ENCODE peak calls at places on chromosomes 3 and 15, in seven cellular contexts. X is HFF-Myc, C is AG10803, B is fibroblast of lung, G is cardiac fibroblast, N is left lung, K is epithelial cell of esophagus. A is an unnamed sample.

GRCh38 chr15:83323296-83323711 is 38.8 kb upstream of the BNC1 start:
- DNase-seq in C (peak), G (peak), N (no peak), K (peak), B (peak), X (peak), A (peak)

GRCh38 chr3:63912768-63913588 is 795 bp upstream of the SCAANT1 start:
- DNase-seq in B (peak), C (peak), N (peak), X (no peak), G (peak), K (peak), A (peak)

GRCh38 chr3:88076712-88077111 is 17.7 kb downstream of the ZNF654 start:
- DNase-seq in N (no peak), B (no peak), C (no peak), X (no peak), G (no peak), K (no peak), A (no peak)

GRCh38 chr3:184031187-184031792 is at the start of gene HTR3D:
- DNase-seq in C (no peak), N (no peak), B (no peak), X (no peak), G (no peak), K (peak), A (no peak)

GRCh38 chr3:52277071-52277964 is 1.1 kb downstream of the WDR82 start:
- DNase-seq in B (peak), K (peak), C (peak), N (peak), X (peak), G (peak), A (peak)

GRCh38 chr3:155302476-155302875 is 9.0 kb upstream of the STRIT1 start:
- DNase-seq in N (no peak), K (no peak), X (no peak), G (peak), C (peak), B (peak), A (peak)

GRCh38 chr15:98906712-98907083 is 100.9 kb downstream of the PGPEP1L start:
- DNase-seq in C (no peak), N (peak), G (peak), K (peak), X (no peak), B (no peak), A (no peak)

GRCh38 chr15:43277901-43278300 is 11.2 kb upstream of the TGM5 start:
- DNase-seq in X (no peak), C (no peak), G (no peak), N (no peak), K (no peak), B (no peak), A (no peak)

GRCh38 chr15:81506071-81506470 is 132.1 kb upstream of the TMC3 start:
- DNase-seq in N (no peak), C (no peak), K (peak), B (no peak), X (no peak), G (no peak), A (no peak)

GRCh38 chr3:43009547-43009946 is 30.4 kb downstream of the GASK1A start:
- DNase-seq in X (no peak), K (no peak), B (no peak), N (no peak), G (no peak), C (no peak), A (no peak)

GRCh38 chr3:127150915-127151564 is 41.9 kb upstream of the PRR23E start:
- DNase-seq in B (no peak), N (peak), C (no peak), K (no peak), G (no peak), X (no peak), A (no peak)

GRCh38 chr3:114144909-114145688 is 33.8 kb downstream of the DRD3 start:
- DNase-seq in N (peak), B (peak), C (peak), K (peak), G (peak), X (peak), A (peak)

GRCh38 chr15:71251548-71252035 is 136.3 kb downstream of the THSD4 start:
- DNase-seq in X (no peak), N (no peak), B (no peak), K (peak), C (no peak), G (peak), A (no peak)

DNA sequence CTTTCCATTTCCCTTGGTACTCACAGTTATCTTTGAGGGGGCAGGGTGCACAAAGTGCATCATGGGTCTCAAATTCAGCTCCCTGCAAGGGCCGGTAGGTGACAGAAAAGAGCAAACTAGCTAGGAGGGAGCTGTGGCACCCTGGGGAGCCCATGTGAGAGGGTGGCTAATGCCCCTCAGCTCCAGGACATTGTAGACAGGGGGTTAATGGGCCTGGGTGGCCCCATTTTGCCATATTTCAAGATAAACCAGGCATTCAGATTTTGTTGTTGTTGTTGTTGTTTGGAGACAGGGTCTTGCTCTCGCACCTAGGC is 3.6 kb upstream of the SLC6A6 start:
- DNase-seq in K (no peak), B (no peak), X (no peak), C (no peak), G (no peak), N (no peak), A (no peak)
- TF ChIP-seq CTCF in K (no peak), B (no peak), X (no peak), C (no peak), G (no peak), N (no peak), A (no peak)

GRCh38 chr15:63509933-63510547 is 5.6 kb downstream of the USP3 start:
- DNase-seq in G (peak), K (peak), N (no peak), C (peak), X (no peak), B (peak), A (peak)

GRCh38 chr15:63506537-63507035 is 2.2 kb downstream of the USP3 start:
- DNase-seq in C (peak), K (peak), X (no peak), G (peak), B (peak), N (no peak), A (no peak)

GRCh38 chr15:63507878-63508818 is 3.8 kb downstream of the USP3 start:
- DNase-seq in B (no peak), C (peak), G (no peak), X (no peak), K (no peak), N (no peak), A (no peak)

GRCh38 chr15:63510548-63510940 is 6.2 kb downstream of the USP3 start:
- DNase-seq in C (no peak), K (no peak), X (no peak), N (no peak), B (no peak), G (no peak), A (no peak)

DNA sequence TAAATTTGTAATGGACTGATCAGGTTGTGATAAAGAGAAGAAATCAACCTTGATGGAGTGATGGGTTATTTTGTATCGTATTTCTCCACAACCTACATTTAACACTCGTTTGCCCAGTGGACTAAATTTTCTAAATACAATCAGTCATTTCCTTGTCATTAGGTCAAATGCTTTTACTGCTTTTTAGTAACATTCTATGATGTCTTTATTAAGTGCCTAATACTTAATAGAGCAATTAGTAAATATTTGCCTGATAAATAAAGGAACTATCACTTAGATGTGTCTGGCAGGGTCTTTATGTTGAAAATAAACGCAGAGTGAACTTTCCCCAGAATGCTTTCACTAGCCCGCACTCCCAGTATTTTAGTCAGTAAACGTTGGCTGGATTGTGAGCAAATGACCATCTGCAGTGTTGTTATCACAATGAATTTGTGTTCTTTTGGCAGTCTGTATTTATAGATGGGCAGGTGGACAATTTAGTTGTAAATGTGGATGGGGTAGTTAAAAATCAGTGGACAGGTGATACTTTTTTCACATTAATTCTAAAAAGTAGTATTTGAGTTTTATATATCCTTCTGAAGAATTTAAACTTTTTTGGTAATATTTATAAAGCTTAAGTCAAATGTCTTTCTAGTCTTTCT is 4.8 kb downstream of the USP3 start:
- DNase-seq in X (no peak), K (no peak), C (no peak), B (no peak), N (no peak), G (no peak), A (no peak)
- H3K4me3 ChIP-seq in X (no peak), K (no peak), C (no peak), B (no peak), N (no peak), G (no peak), A (no peak)

GRCh38 chr3:159763466-159764210 is 225.0 kb upstream of the IL12A start:
- DNase-seq in X (peak), N (peak), G (peak), B (peak), C (peak), K (peak), A (peak)
- TF ChIP-seq CTCF in X (no peak), N (no peak), G (peak), B (peak), C (peak), K (no peak), A (peak)

GRCh38 chr3:178618197-178618596 is 82.0 kb downstream of the KCNMB2 start:
- DNase-seq in X (no peak), N (no peak), B (peak), G (peak), K (peak), C (peak), A (no peak)
- H3K4me3 ChIP-seq in X (no peak), N (no peak), B (peak), G (no peak), K (no peak), C (no peak), A (no peak)

GRCh38 chr3:11021611-11022011 is 29.1 kb downstream of the SLC6A1 start:
- DNase-seq in G (no peak), C (no peak), B (no peak), N (no peak), K (peak), X (no peak), A (no peak)
- TF ChIP-seq CTCF in G (no peak), C (no peak), B (no peak), N (no peak), K (no peak), X (no peak), A (no peak)

GRCh38 chr15:29401644-29402043 is 132.0 kb upstream of the NSMCE3 start:
- DNase-seq in B (no peak), K (no peak), G (no peak), N (no peak), X (no peak), C (no peak), A (no peak)

GRCh38 chr15:29410342-29410741 is 140.7 kb upstream of the NSMCE3 start:
- DNase-seq in N (no peak), K (no peak), G (no peak), X (no peak), B (no peak), C (peak), A (peak)

GRCh38 chr15:29409890-29410289 is 140.3 kb upstream of the NSMCE3 start:
- DNase-seq in C (no peak), B (no peak), G (no peak), X (no peak), N (no peak), K (no peak), A (no peak)

GRCh38 chr15:29403778-29404177 is 134.2 kb upstream of the NSMCE3 start:
- DNase-seq in X (no peak), G (no peak), B (no peak), K (no peak), N (no peak), C (no peak), A (no peak)

DNA sequence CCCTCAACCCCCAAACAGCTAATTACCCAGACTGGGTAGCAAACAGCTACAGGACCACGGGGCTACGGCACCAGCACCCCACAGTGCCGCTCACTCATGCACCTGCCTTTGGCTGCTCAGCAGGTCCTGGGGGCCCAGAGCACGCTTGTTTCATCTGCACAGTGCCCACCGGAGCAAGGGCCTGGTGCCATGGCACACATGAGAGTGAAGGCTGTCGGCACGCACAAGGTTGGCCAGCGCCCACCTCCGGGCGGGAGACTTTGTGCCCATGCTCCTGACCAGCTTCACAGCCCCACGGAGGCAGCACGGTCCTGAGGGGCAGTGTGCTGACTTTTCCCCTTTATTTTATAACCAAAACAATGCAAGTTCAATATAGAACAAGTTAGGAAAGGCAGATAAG is 135.9 kb upstream of the NSMCE3 start:
- DNase-seq in G (no peak), K (no peak), B (no peak), X (no peak), C (no peak), N (no peak), A (no peak)
- H3K4me3 ChIP-seq in G (no peak), K (no peak), B (no peak), X (no peak), C (no peak), N (no peak), A (no peak)

GRCh38 chr3:82329300-82329699 is 567.9 kb upstream of the GBE1 start:
- DNase-seq in C (no peak), N (no peak), G (peak), B (no peak), X (no peak), K (peak), A (no peak)
- TF ChIP-seq CTCF in C (peak), N (peak), G (peak), B (no peak), X (no peak), K (peak), A (peak)

GRCh38 chr15:73992594-73992898 is 451 bp upstream of the STOML1 start:
- DNase-seq in N (no peak), K (no peak), X (no peak), G (no peak), C (no peak), B (no peak), A (no peak)
- H3K4me3 ChIP-seq in N (peak), K (peak), X (peak), G (peak), C (peak), B (no peak), A (no peak)

A was measured in astrocyte of the spinal cord.